ENCODE peak calls at places on chromosomes 13 and 19, in nine cellular contexts. E, A, G, Z, U, M, Q, T and J are unnamed samples.
A peak's percentile ranks its signal among the peaks of the same experiment; 100 is the strongest.

GRCh38 chr19:48836089-48837017 is at the start of gene HSD17B14:
- DNase-seq in G (peak; percentile 43), Z (no peak), T (peak; percentile 49), Q (no peak), E (peak; percentile 80), A (peak; percentile 41), U (no peak), M (no peak), J (peak; percentile 60)

GRCh38 chr19:49676136-49676689 is 858 bp upstream of the PRMT1 start:
- DNase-seq in U (peak; percentile 92), Z (peak; percentile 20), T (no peak), E (peak; percentile 86), M (peak; percentile 77), Q (no peak), G (peak; percentile 97), A (peak; percentile 86), J (peak; percentile 84)

GRCh38 chr13:51998723-51999471 is 12.4 kb downstream of the ATP7B start:
- DNase-seq in M (no peak), Q (no peak), G (no peak), Z (no peak), U (no peak), E (no peak), A (peak; percentile 22), T (no peak), J (no peak)

GRCh38 chr13:34207334-34207733 is 389.4 kb downstream of the RFC3 start:
- DNase-seq in E (peak; percentile 84), M (no peak), T (no peak), Z (no peak), U (no peak), G (peak; percentile 12), A (peak; percentile 69), Q (no peak), J (no peak)

GRCh38 chr19:28482221-28482620 is 730.7 kb downstream of the UQCRFS1 start:
- DNase-seq in G (no peak), E (no peak), A (no peak), Q (no peak), U (no peak), M (no peak), Z (no peak), T (peak; percentile 44), J (no peak)

GRCh38 chr13:50012396-50013169 is 2.7 kb upstream of the KCNRG start:
- DNase-seq in U (no peak), Z (no peak), E (no peak), T (no peak), Q (no peak), M (no peak), G (no peak), A (no peak), J (no peak)

GRCh38 chr13:74288361-74288911 is 154.2 kb upstream of the KLF12 start:
- DNase-seq in U (no peak), M (peak; percentile 27), A (no peak), Z (no peak), G (no peak), Q (no peak), T (peak; percentile 46), E (peak; percentile 66), J (no peak)

GRCh38 chr19:56930647-56931592 is 90.4 kb upstream of the PEG3 start:
- DNase-seq in A (peak; percentile 12), G (no peak), U (no peak), Z (no peak), M (no peak), Q (no peak), T (no peak), E (no peak), J (no peak)

GRCh38 chr13:29571876-29572570 is 23.5 kb downstream of the SLC7A1 start:
- DNase-seq in Z (no peak), E (no peak), M (no peak), G (no peak), U (no peak), T (no peak), Q (no peak), A (no peak), J (no peak)

GRCh38 chr13:76025392-76025791 is 389.3 kb downstream of the LMO7 start:
- DNase-seq in T (no peak), E (no peak), Q (no peak), G (no peak), M (no peak), A (no peak), U (no peak), Z (no peak), J (no peak)

GRCh38 chr13:107883561-107884175 is 331.7 kb downstream of the LIG4 start:
- DNase-seq in A (peak; percentile 93), Q (no peak), Z (no peak), E (peak; percentile 14), T (no peak), U (no peak), M (no peak), G (no peak), J (no peak)